ENCODE peak calls at places on chromosome 4, in six cellular contexts. Y is astrocyte of the cerebellum; P is iPS DF 19.7; T is SK-MEL-5; W is stimulated activated CD4-positive, alpha-beta T cell treated with anti-CD3 and anti-CD28 coated beads, Interleukin-12 subunit alpha, Interleukin-12 subunit beta, amount 100 ng/mL, for 24 hours; E is LoVo. M is an unnamed sample.

GRCh38 chr4:138164218-138164617 is 77.9 kb downstream of the SLC7A11 start:
- DNase-seq in Y (no peak), E (no peak), W (no peak), T (no peak), P (no peak), M (no peak)

GRCh38 chr4:5891563-5892320 is 1.1 kb downstream of the CRMP1 start:
- DNase-seq in E (no peak), P (no peak), Y (no peak), W (no peak), T (no peak), M (no peak)

GRCh38 chr4:120829113-120829831 is 93.3 kb downstream of the PRDM5 start:
- DNase-seq in E (no peak), T (no peak), W (no peak), P (no peak), Y (no peak), M (no peak)

GRCh38 chr4:150217192-150217591 is 138.9 kb downstream of the DCLK2 start:
- DNase-seq in Y (peak), W (no peak), T (peak), E (no peak), P (no peak), M (no peak)

GRCh38 chr4:83217721-83218522 is 66.7 kb downstream of the COQ2 start:
- DNase-seq in P (no peak), W (peak), T (no peak), E (peak), Y (no peak), M (no peak)

GRCh38 chr4:16264798-16265197 is 38.5 kb upstream of the TAPT1 start:
- DNase-seq in E (peak), P (no peak), T (peak), Y (peak), W (no peak), M (no peak)

GRCh38 chr4:8919651-8920288 is 48.1 kb upstream of the HMX1 start:
- DNase-seq in T (no peak), W (no peak), Y (no peak), E (no peak), P (no peak), M (no peak)

GRCh38 chr4:85866508-85866907 is 391.6 kb downstream of the ARHGAP24 start:
- DNase-seq in P (no peak), W (no peak), E (no peak), T (no peak), Y (no peak), M (no peak)

GRCh38 chr4:1763550-1764080 is 29.5 kb upstream of the FGFR3 start:
- DNase-seq in E (no peak), W (no peak), P (no peak), T (peak), Y (peak), M (no peak)

GRCh38 chr4:175290401-175290800 is 372.2 kb downstream of the ADAM29 start:
- DNase-seq in Y (peak), E (no peak), P (no peak), T (no peak), W (no peak), M (no peak)

GRCh38 chr4:156547439-156547838 is 424.2 kb downstream of the PDGFC start:
- DNase-seq in W (no peak), E (peak), P (no peak), Y (peak), T (no peak), M (peak)

GRCh38 chr4:89712141-89712540 is 124.8 kb downstream of the SNCA start:
- DNase-seq in T (no peak), Y (peak), E (no peak), W (no peak), P (no peak), M (peak)

GRCh38 chr4:41069838-41070237 is 144.5 kb downstream of the APBB2 start:
- DNase-seq in E (no peak), P (peak), T (no peak), Y (no peak), W (no peak), M (no peak)

GRCh38 chr4:3765271-3766206 is 646 bp upstream of the ADRA2C start:
- DNase-seq in Y (no peak), W (no peak), P (no peak), T (peak), E (peak), M (no peak)

GRCh38 chr4:102547973-102548372 is 46.8 kb downstream of the NFKB1 start:
- DNase-seq in Y (no peak), W (no peak), P (no peak), E (no peak), T (no peak), M (no peak)

GRCh38 chr4:17809667-17810066 is 890 bp downstream of the DCAF16 start:
- DNase-seq in T (no peak), Y (no peak), W (no peak), P (no peak), E (no peak), M (no peak)

GRCh38 chr4:124096290-124096689 is 616.2 kb downstream of the ANKRD50 start:
- DNase-seq in P (no peak), E (no peak), T (no peak), W (no peak), Y (no peak), M (no peak)

GRCh38 chr4:71259911-71260331 is 78.9 kb upstream of the SLC4A4 start:
- DNase-seq in W (no peak), P (no peak), E (no peak), Y (no peak), T (no peak), M (no peak)

GRCh38 chr4:162644346-162644745 is 480.5 kb upstream of the FSTL5 start:
- DNase-seq in W (no peak), P (no peak), E (no peak), Y (no peak), T (no peak), M (no peak)

GRCh38 chr4:39526810-39527295 is 386 bp downstream of the UGDH start:
- DNase-seq in P (peak), E (no peak), Y (no peak), T (no peak), W (peak), M (no peak)

GRCh38 chr4:53459548-53459947 is 82.1 kb downstream of the FIP1L1 start:
- DNase-seq in Y (no peak), P (no peak), E (no peak), T (no peak), W (no peak), M (no peak)

GRCh38 chr4:163542275-163542674 is 47.8 kb downstream of the TMA16 start:
- DNase-seq in E (no peak), Y (peak), P (no peak), T (no peak), W (no peak), M (no peak)

GRCh38 chr4:130468340-130468739 is 1372.4 kb downstream of the C4orf33 start:
- DNase-seq in W (no peak), Y (peak), P (no peak), T (no peak), E (no peak), M (no peak)

GRCh38 chr4:127261476-127261875 is 371.3 kb upstream of the INTU start:
- DNase-seq in T (no peak), E (peak), P (no peak), Y (no peak), W (no peak), M (no peak)

GRCh38 chr4:22688236-22688635 is 4.5 kb upstream of the GBA3 start:
- DNase-seq in P (no peak), E (no peak), Y (no peak), W (no peak), T (no peak), M (no peak)

GRCh38 chr4:23717528-23718248 is 172.2 kb downstream of the PPARGC1A start:
- DNase-seq in T (peak), P (no peak), Y (peak), E (no peak), W (no peak), M (no peak)

GRCh38 chr4:182752158-182752910 is 164.9 kb downstream of the DCTD start:
- DNase-seq in P (peak), T (no peak), E (no peak), W (no peak), Y (peak), M (peak)

GRCh38 chr4:1300466-1301455 is 11.1 kb downstream of the MAEA start:
- DNase-seq in T (no peak), P (no peak), E (no peak), W (no peak), Y (no peak), M (no peak)

GRCh38 chr4:67659065-67659464 is 41.9 kb downstream of the UBA6 start:
- DNase-seq in E (no peak), T (no peak), Y (no peak), P (no peak), W (no peak), M (no peak)

GRCh38 chr4:82216231-82216630 is 157.6 kb downstream of the HNRNPD start:
- DNase-seq in T (no peak), W (no peak), P (no peak), E (no peak), Y (no peak), M (no peak)

GRCh38 chr4:73127839-73128448 is 58.4 kb upstream of the COX18 start:
- DNase-seq in W (no peak), Y (no peak), E (no peak), P (no peak), T (peak), M (no peak)

GRCh38 chr4:124713213-124713592 is 671 bp upstream of the ANKRD50 start:
- DNase-seq in E (peak), W (peak), Y (peak), P (peak), T (peak), M (peak)

GRCh38 chr4:16418814-16419213 is 192.5 kb upstream of the TAPT1 start:
- DNase-seq in P (no peak), T (no peak), W (no peak), Y (peak), E (peak), M (no peak)

GRCh38 chr4:13142191-13142590 is 341.9 kb downstream of the RAB28 start:
- DNase-seq in E (no peak), T (no peak), Y (no peak), W (no peak), P (no peak), M (no peak)

GRCh38 chr4:6937201-6937600 is 27.6 kb downstream of the TBC1D14 start:
- DNase-seq in T (no peak), E (no peak), Y (no peak), W (no peak), P (no peak), M (no peak)

GRCh38 chr4:126772662-126773061 is 860.1 kb upstream of the INTU start:
- DNase-seq in Y (no peak), W (no peak), E (no peak), T (no peak), P (no peak), M (no peak)

GRCh38 chr4:121472937-121473721 is 92.3 kb upstream of the QRFPR start:
- DNase-seq in W (no peak), T (no peak), Y (no peak), P (no peak), E (no peak), M (no peak)

GRCh38 chr4:141047228-141047884 is 85.9 kb downstream of the RNF150 start:
- DNase-seq in P (no peak), T (no peak), E (no peak), W (no peak), Y (peak), M (no peak)

GRCh38 chr4:109721033-109721432 is 8.8 kb downstream of the PLA2G12A start:
- DNase-seq in P (no peak), T (no peak), E (no peak), Y (no peak), W (no peak), M (no peak)

GRCh38 chr4:10298681-10299080 is 158.5 kb downstream of the ZNF518B start:
- DNase-seq in E (no peak), P (no peak), T (no peak), W (no peak), Y (no peak), M (no peak)

M was measured in BJ.